ENCODE peak calls at places on chromosomes 4 and X, in four cellular contexts. One of them, this sample, is unnamed.
A peak's percentile ranks its signal among the peaks of the same experiment; 100 is the strongest.

GRCh38 chr4:70306101-70306500 is 28.7 kb upstream of the CABS1 start:
- DNase-seq in neural progenitor cell: no peak
- DNase-seq in PC-3: no peak
- DNase-seq in effector memory CD4-positive, alpha-beta T cell: no peak
- DNase-seq in this sample: no peak

GRCh38 chr4:2141762-2142520 is 82.8 kb downstream of the NAT8L start:
- DNase-seq in PC-3: no peak
- DNase-seq in neural progenitor cell: no peak
- DNase-seq in effector memory CD4-positive, alpha-beta T cell: no peak
- DNase-seq in this sample: no peak

GRCh38 chr4:80529021-80529420 is 193.5 kb downstream of the CFAP299 start:
- DNase-seq in PC-3: no peak
- DNase-seq in neural progenitor cell: no peak
- DNase-seq in effector memory CD4-positive, alpha-beta T cell: no peak
- DNase-seq in this sample: no peak

GRCh38 chr4:184432127-184432922 is 42.0 kb downstream of the IRF2 start:
- DNase-seq in PC-3: no peak
- DNase-seq in neural progenitor cell: no peak
- DNase-seq in effector memory CD4-positive, alpha-beta T cell: no peak
- DNase-seq in this sample: no peak

GRCh38 chr4:169341490-169341889 is 70.7 kb upstream of the SH3RF1 start:
- DNase-seq in neural progenitor cell: no peak
- DNase-seq in PC-3: no peak
- DNase-seq in effector memory CD4-positive, alpha-beta T cell: no peak
- DNase-seq in this sample: peak; percentile 10

GRCh38 chr4:105895324-105895608 is at the start of gene NPNT:
- DNase-seq in PC-3: peak; percentile 51
- DNase-seq in effector memory CD4-positive, alpha-beta T cell: no peak
- DNase-seq in neural progenitor cell: peak; percentile 64
- DNase-seq in this sample: no peak

GRCh38 chrX:136268051-136269048 is 17.1 kb upstream of the MAP7D3 start:
- DNase-seq in PC-3: peak; percentile 67
- DNase-seq in effector memory CD4-positive, alpha-beta T cell: no peak
- DNase-seq in neural progenitor cell: peak; percentile 24
- DNase-seq in this sample: peak; percentile 10

GRCh38 chr4:78477276-78477675 is 74.3 kb upstream of the ANXA3 start:
- DNase-seq in PC-3: peak; percentile 27
- DNase-seq in effector memory CD4-positive, alpha-beta T cell: no peak
- DNase-seq in neural progenitor cell: no peak
- DNase-seq in this sample: no peak

GRCh38 chr4:83561381-83561780 is 25.5 kb downstream of the GPAT3 start:
- DNase-seq in neural progenitor cell: no peak
- DNase-seq in PC-3: peak; percentile 75
- DNase-seq in effector memory CD4-positive, alpha-beta T cell: no peak
- DNase-seq in this sample: no peak

GRCh38 chrX:34656842-34657780 is at the start of gene TMEM47:
- DNase-seq in neural progenitor cell: peak; percentile 98
- DNase-seq in effector memory CD4-positive, alpha-beta T cell: no peak
- DNase-seq in PC-3: peak; percentile 73
- DNase-seq in this sample: no peak

GRCh38 chrX:150364347-150365050 is 1.4 kb downstream of the MAMLD1 start:
- DNase-seq in neural progenitor cell: peak; percentile 65
- DNase-seq in effector memory CD4-positive, alpha-beta T cell: no peak
- DNase-seq in PC-3: peak; percentile 26
- DNase-seq in this sample: no peak

GRCh38 chr4:75547647-75548387 is 8.0 kb upstream of the ODAPH start:
- DNase-seq in effector memory CD4-positive, alpha-beta T cell: no peak
- DNase-seq in neural progenitor cell: no peak
- DNase-seq in PC-3: no peak
- DNase-seq in this sample: no peak

GRCh38 chr4:172726001-172726423 is 442.6 kb upstream of the GALNT7 start:
- DNase-seq in neural progenitor cell: peak; percentile 30
- DNase-seq in effector memory CD4-positive, alpha-beta T cell: no peak
- DNase-seq in PC-3: peak; percentile 67
- DNase-seq in this sample: no peak

GRCh38 chr4:185801471-185801870 is 10.5 kb downstream of the SORBS2 start:
- DNase-seq in effector memory CD4-positive, alpha-beta T cell: no peak
- DNase-seq in neural progenitor cell: no peak
- DNase-seq in PC-3: no peak
- DNase-seq in this sample: no peak

GRCh38 chrX:138759217-138759943 is 47.9 kb upstream of the FGF13 start:
- DNase-seq in effector memory CD4-positive, alpha-beta T cell: no peak
- DNase-seq in neural progenitor cell: no peak
- DNase-seq in PC-3: no peak
- DNase-seq in this sample: no peak

GRCh38 chrX:44542567-44543325 is at the start of gene FUNDC1:
- DNase-seq in effector memory CD4-positive, alpha-beta T cell: peak; percentile 83
- DNase-seq in PC-3: peak; percentile 96
- DNase-seq in neural progenitor cell: peak; percentile 95
- DNase-seq in this sample: peak; percentile 67

GRCh38 chrX:24229967-24230366 is 80.4 kb downstream of the ZFX start:
- DNase-seq in PC-3: no peak
- DNase-seq in neural progenitor cell: no peak
- DNase-seq in effector memory CD4-positive, alpha-beta T cell: no peak
- DNase-seq in this sample: no peak

GRCh38 chrX:13387656-13388421 is 68.0 kb upstream of the ATXN3L start:
- DNase-seq in neural progenitor cell: no peak
- DNase-seq in effector memory CD4-positive, alpha-beta T cell: no peak
- DNase-seq in PC-3: peak; percentile 22
- DNase-seq in this sample: peak; percentile 15

GRCh38 chr4:38930199-38930598 is 62.6 kb downstream of the FAM114A1 start:
- DNase-seq in neural progenitor cell: peak; percentile 27
- DNase-seq in effector memory CD4-positive, alpha-beta T cell: no peak
- DNase-seq in PC-3: no peak
- DNase-seq in this sample: no peak

GRCh38 chrX:41588271-41588670 is 100.5 kb upstream of the GPR34 start:
- DNase-seq in effector memory CD4-positive, alpha-beta T cell: no peak
- DNase-seq in neural progenitor cell: no peak
- DNase-seq in PC-3: no peak
- DNase-seq in this sample: no peak

GRCh38 chrX:41605144-41605543 is 83.6 kb upstream of the GPR34 start:
- DNase-seq in effector memory CD4-positive, alpha-beta T cell: no peak
- DNase-seq in PC-3: no peak
- DNase-seq in neural progenitor cell: no peak
- DNase-seq in this sample: no peak

GRCh38 chrX:94545722-94546121 is 871.7 kb downstream of the FAM133A start:
- DNase-seq in neural progenitor cell: no peak
- DNase-seq in effector memory CD4-positive, alpha-beta T cell: no peak
- DNase-seq in PC-3: no peak
- DNase-seq in this sample: no peak

GRCh38 chr4:159762672-159763071 is 659.8 kb downstream of the RAPGEF2 start:
- DNase-seq in effector memory CD4-positive, alpha-beta T cell: no peak
- DNase-seq in PC-3: no peak
- DNase-seq in neural progenitor cell: no peak
- DNase-seq in this sample: no peak

GRCh38 chr4:159757471-159757870 is 654.6 kb downstream of the RAPGEF2 start:
- DNase-seq in neural progenitor cell: no peak
- DNase-seq in PC-3: no peak
- DNase-seq in effector memory CD4-positive, alpha-beta T cell: no peak
- DNase-seq in this sample: no peak

GRCh38 chr4:159758061-159758460 is 655.2 kb downstream of the RAPGEF2 start:
- DNase-seq in neural progenitor cell: no peak
- DNase-seq in effector memory CD4-positive, alpha-beta T cell: no peak
- DNase-seq in PC-3: no peak
- DNase-seq in this sample: no peak
- H3K4me3 ChIP-seq in neural progenitor cell: no peak overlapping the region
- H3K4me3 ChIP-seq in effector memory CD4-positive, alpha-beta T cell: no peak overlapping the region
- H3K4me3 ChIP-seq in PC-3: no peak overlapping the region
- H3K4me3 ChIP-seq in this sample: no peak overlapping the region

DNA sequence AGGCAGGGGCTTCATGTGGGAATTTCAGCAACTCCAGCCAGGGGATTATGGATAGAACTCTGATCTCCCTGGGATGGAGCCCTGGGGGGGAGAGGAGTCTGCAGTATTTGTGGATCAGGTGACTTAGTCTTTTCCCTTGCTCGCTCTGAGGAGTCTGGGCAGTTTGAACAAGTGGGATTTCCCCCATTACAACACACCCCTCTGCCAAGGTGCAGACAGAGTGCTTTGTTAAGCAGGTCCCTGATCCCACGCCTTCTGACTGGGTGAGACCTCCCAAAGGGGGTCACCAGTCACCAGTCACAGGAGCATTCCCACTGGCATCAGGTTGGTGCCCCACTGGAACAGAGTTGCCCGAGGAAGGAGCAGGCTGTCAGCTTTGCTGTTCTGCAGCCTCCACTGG is 123.9 kb downstream of the LHFPL1 start:
- DNase-seq in effector memory CD4-positive, alpha-beta T cell: no peak
- DNase-seq in neural progenitor cell: no peak
- DNase-seq in PC-3: no peak
- DNase-seq in this sample: no peak
- H3K4me3 ChIP-seq in effector memory CD4-positive, alpha-beta T cell: no peak overlapping the region
- H3K4me3 ChIP-seq in neural progenitor cell: no peak overlapping the region
- H3K4me3 ChIP-seq in PC-3: no peak overlapping the region
- H3K4me3 ChIP-seq in this sample: no peak overlapping the region

GRCh38 chr4:56906534-56906933 is 1.2 kb upstream of the REST start:
- DNase-seq in effector memory CD4-positive, alpha-beta T cell: no peak
- DNase-seq in PC-3: no peak
- DNase-seq in neural progenitor cell: no peak
- DNase-seq in this sample: no peak
- H3K4me3 ChIP-seq in effector memory CD4-positive, alpha-beta T cell: no peak overlapping the region
- H3K4me3 ChIP-seq in PC-3: peak overlapping the region; percentile 89
- H3K4me3 ChIP-seq in neural progenitor cell: no peak overlapping the region
- H3K4me3 ChIP-seq in this sample: no peak overlapping the region

GRCh38 chr4:140069068-140069467 is 84.9 kb downstream of the MAML3 start:
- DNase-seq in effector memory CD4-positive, alpha-beta T cell: no peak
- DNase-seq in PC-3: peak; percentile 12
- DNase-seq in neural progenitor cell: no peak
- DNase-seq in this sample: no peak

GRCh38 chr4:140071806-140072205 is 82.2 kb downstream of the MAML3 start:
- DNase-seq in neural progenitor cell: no peak
- DNase-seq in PC-3: no peak
- DNase-seq in effector memory CD4-positive, alpha-beta T cell: peak; percentile 9
- DNase-seq in this sample: peak; percentile 30

GRCh38 chr4:140071043-140071442 is 82.9 kb downstream of the MAML3 start:
- DNase-seq in PC-3: no peak
- DNase-seq in effector memory CD4-positive, alpha-beta T cell: no peak
- DNase-seq in neural progenitor cell: no peak
- DNase-seq in this sample: no peak

GRCh38 chr4:140068247-140068646 is 85.7 kb downstream of the MAML3 start:
- DNase-seq in effector memory CD4-positive, alpha-beta T cell: no peak
- DNase-seq in PC-3: no peak
- DNase-seq in neural progenitor cell: no peak
- DNase-seq in this sample: no peak

GRCh38 chr4:140070369-140070768 is 83.6 kb downstream of the MAML3 start:
- DNase-seq in effector memory CD4-positive, alpha-beta T cell: no peak
- DNase-seq in neural progenitor cell: no peak
- DNase-seq in PC-3: no peak
- DNase-seq in this sample: no peak
- H3K4me3 ChIP-seq in effector memory CD4-positive, alpha-beta T cell: no peak overlapping the region
- H3K4me3 ChIP-seq in neural progenitor cell: no peak overlapping the region
- H3K4me3 ChIP-seq in PC-3: no peak overlapping the region
- H3K4me3 ChIP-seq in this sample: no peak overlapping the region

GRCh38 chr4:10006604-10007435 is 14.5 kb downstream of the SLC2A9 start:
- DNase-seq in neural progenitor cell: no peak
- DNase-seq in PC-3: peak; percentile 96
- DNase-seq in effector memory CD4-positive, alpha-beta T cell: no peak
- DNase-seq in this sample: no peak

GRCh38 chr4:10005632-10006031 is 15.7 kb downstream of the SLC2A9 start:
- DNase-seq in neural progenitor cell: no peak
- DNase-seq in effector memory CD4-positive, alpha-beta T cell: no peak
- DNase-seq in PC-3: no peak
- DNase-seq in this sample: no peak

GRCh38 chr4:10007772-10008171 is 13.5 kb downstream of the SLC2A9 start:
- DNase-seq in effector memory CD4-positive, alpha-beta T cell: no peak
- DNase-seq in PC-3: no peak
- DNase-seq in neural progenitor cell: no peak
- DNase-seq in this sample: no peak

GRCh38 chr4:10007436-10007740 is 13.9 kb downstream of the SLC2A9 start:
- DNase-seq in neural progenitor cell: no peak
- DNase-seq in PC-3: no peak
- DNase-seq in effector memory CD4-positive, alpha-beta T cell: no peak
- DNase-seq in this sample: no peak

DNA sequence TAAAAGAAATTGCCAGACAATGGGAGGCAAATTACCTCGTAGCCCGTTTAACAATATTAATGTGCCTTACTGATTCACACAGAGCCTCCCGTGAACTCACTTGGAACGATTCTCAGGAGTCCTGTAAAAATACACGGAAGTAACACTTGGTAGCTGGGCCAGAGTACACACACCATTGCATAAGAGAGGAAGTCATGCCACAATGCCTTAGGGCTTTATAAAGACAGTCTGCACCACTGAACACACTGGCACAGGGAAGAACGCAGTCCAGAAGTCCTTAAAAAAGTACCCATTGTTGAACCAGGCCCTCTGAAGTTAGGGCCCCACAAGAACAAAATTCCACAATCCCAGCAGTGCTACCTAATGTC is 15.1 kb downstream of the SLC2A9 start:
- DNase-seq in PC-3: peak; percentile 89
- DNase-seq in effector memory CD4-positive, alpha-beta T cell: no peak
- DNase-seq in neural progenitor cell: no peak
- DNase-seq in this sample: no peak
- H3K4me3 ChIP-seq in PC-3: peak overlapping the region; percentile 53
- H3K4me3 ChIP-seq in effector memory CD4-positive, alpha-beta T cell: no peak overlapping the region
- H3K4me3 ChIP-seq in neural progenitor cell: no peak overlapping the region
- H3K4me3 ChIP-seq in this sample: no peak overlapping the region

GRCh38 chr4:88706574-88706973 is 8.9 kb upstream of the NAP1L5 start:
- DNase-seq in effector memory CD4-positive, alpha-beta T cell: no peak
- DNase-seq in neural progenitor cell: peak; percentile 45
- DNase-seq in PC-3: peak; percentile 67
- DNase-seq in this sample: no peak
- H3K4me3 ChIP-seq in effector memory CD4-positive, alpha-beta T cell: no peak overlapping the region
- H3K4me3 ChIP-seq in neural progenitor cell: no peak overlapping the region
- H3K4me3 ChIP-seq in PC-3: peak overlapping the region; percentile 14
- H3K4me3 ChIP-seq in this sample: no peak overlapping the region

GRCh38 chr4:25656031-25656430 is 380 bp downstream of the SLC34A2 start:
- DNase-seq in effector memory CD4-positive, alpha-beta T cell: no peak
- DNase-seq in neural progenitor cell: no peak
- DNase-seq in PC-3: no peak
- DNase-seq in this sample: no peak

GRCh38 chr4:25654031-25654970 is 1.4 kb upstream of the SLC34A2 start:
- DNase-seq in PC-3: no peak
- DNase-seq in effector memory CD4-positive, alpha-beta T cell: no peak
- DNase-seq in neural progenitor cell: peak; percentile 50
- DNase-seq in this sample: no peak

GRCh38 chr4:25658777-25659176 is 3.1 kb downstream of the SLC34A2 start:
- DNase-seq in neural progenitor cell: no peak
- DNase-seq in PC-3: no peak
- DNase-seq in effector memory CD4-positive, alpha-beta T cell: no peak
- DNase-seq in this sample: no peak

GRCh38 chr4:25658357-25658771 is 2.7 kb downstream of the SLC34A2 start:
- DNase-seq in neural progenitor cell: no peak
- DNase-seq in PC-3: no peak
- DNase-seq in effector memory CD4-positive, alpha-beta T cell: no peak
- DNase-seq in this sample: no peak

GRCh38 chr4:25654971-25655963 is at the start of gene SLC34A2:
- DNase-seq in PC-3: no peak
- DNase-seq in effector memory CD4-positive, alpha-beta T cell: no peak
- DNase-seq in neural progenitor cell: peak; percentile 75
- DNase-seq in this sample: no peak
- H3K4me3 ChIP-seq in PC-3: no peak within 1 kb of the TSS
- H3K4me3 ChIP-seq in effector memory CD4-positive, alpha-beta T cell: no peak within 1 kb of the TSS
- H3K4me3 ChIP-seq in neural progenitor cell: peak within 1 kb of the TSS; percentile 47
- H3K4me3 ChIP-seq in this sample: no peak within 1 kb of the TSS